ENCODE peak calls at places on chromosomes 7 and 10, in eight cellular contexts. T, N, H, X, K, W, C and O are unnamed samples.
A peak's percentile ranks its signal among the peaks of the same experiment; 100 is the strongest.

GRCh38 chr10:26440091-26440445 is 1.9 kb downstream of the APBB1IP start:
- DNase-seq in H (no peak), T (no peak), K (no peak), W (no peak), X (no peak), C (no peak), N (no peak), O (no peak)

GRCh38 chr7:87876759-87877234 is 504 bp downstream of the DBF4 start:
- DNase-seq in N (peak; percentile 70), K (peak; percentile 39), H (peak; percentile 61), W (peak; percentile 39), T (peak; percentile 54), X (peak; percentile 80), C (peak; percentile 47), O (peak; percentile 28)

GRCh38 chr7:26061340-26062239 is 90.4 kb upstream of the NFE2L3 start:
- DNase-seq in N (peak; percentile 85), T (peak; percentile 37), W (peak; percentile 61), X (peak; percentile 86), C (peak; percentile 76), K (peak; percentile 75), H (peak; percentile 7), O (peak; percentile 55)

GRCh38 chr7:101162551-101163280 is 2.7 kb downstream of the VGF start:
- DNase-seq in N (no peak), C (peak; percentile 55), T (peak; percentile 57), K (no peak), H (peak; percentile 50), X (peak; percentile 82), W (no peak), O (no peak)

GRCh38 chr7:1403844-1404404 is 55.3 kb downstream of the MICALL2 start:
- DNase-seq in K (no peak), W (no peak), X (peak; percentile 58), C (no peak), H (peak; percentile 43), T (peak; percentile 23), N (no peak), O (no peak)

GRCh38 chr10:70740441-70741288 is 44.5 kb downstream of the TBATA start:
- DNase-seq in C (no peak), K (no peak), H (no peak), W (no peak), T (no peak), N (no peak), X (no peak), O (no peak)

GRCh38 chr7:7207876-7208275 is 25.5 kb downstream of the C1GALT1 start:
- DNase-seq in H (peak; percentile 65), C (no peak), T (peak; percentile 23), K (no peak), N (no peak), W (no peak), X (no peak), O (no peak)

GRCh38 chr10:29736325-29737208 is 101.8 kb upstream of the SVIL start:
- DNase-seq in N (peak; percentile 67), C (peak; percentile 43), H (peak; percentile 55), K (peak; percentile 49), X (peak; percentile 89), T (no peak), W (peak; percentile 51), O (peak; percentile 48)

GRCh38 chr7:82444220-82445049 is 858 bp upstream of the CACNA2D1 start:
- DNase-seq in T (no peak), N (peak; percentile 48), X (no peak), C (no peak), K (no peak), W (no peak), H (no peak), O (no peak)

GRCh38 chr7:156151658-156152057 is 339.4 kb upstream of the SHH start:
- DNase-seq in T (no peak), C (no peak), H (no peak), W (no peak), K (no peak), X (no peak), N (no peak), O (no peak)

GRCh38 chr7:13830604-13830915 is 158.9 kb downstream of the ETV1 start:
- DNase-seq in K (no peak), N (no peak), W (no peak), T (peak; percentile 40), X (no peak), H (peak; percentile 36), C (no peak), O (no peak)

GRCh38 chr10:128879441-128880175 is 587.4 kb upstream of the MGMT start:
- DNase-seq in C (no peak), N (no peak), H (no peak), W (no peak), T (no peak), X (no peak), K (no peak), O (no peak)

GRCh38 chr7:104089622-104090021 is 100.2 kb upstream of the RELN start:
- DNase-seq in H (no peak), N (no peak), K (no peak), X (no peak), W (no peak), C (no peak), T (no peak), O (no peak)

DNA sequence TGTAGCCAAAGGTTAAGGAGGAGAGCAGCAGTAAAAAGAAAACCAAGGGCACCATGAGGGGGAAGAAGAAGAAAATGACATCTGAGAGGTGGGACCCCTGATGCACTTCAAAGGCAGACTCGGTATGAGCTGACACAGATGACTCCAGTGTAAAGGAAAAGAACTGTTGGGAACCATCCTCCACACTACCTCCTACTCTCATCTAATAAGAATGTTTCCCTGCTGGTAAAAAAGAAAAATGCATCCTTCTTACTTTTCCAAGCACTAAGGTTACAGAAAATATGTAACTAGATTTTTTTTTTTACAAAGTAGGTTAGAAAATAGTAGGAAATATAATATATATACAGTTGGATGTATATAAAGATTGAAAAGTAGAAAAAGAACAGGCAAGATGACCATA is 16.9 kb downstream of the TAS2R41 start:
- DNase-seq in N (no peak), K (no peak), H (peak; percentile 45), W (no peak), C (no peak), X (no peak), T (no peak), O (no peak)
- TF ChIP-seq CTCF in N (no peak), K (no peak), H (peak; percentile 28), W (no peak), C (no peak), X (no peak), T (peak; percentile 2), O (no peak)

GRCh38 chr10:102597131-102597891 is 47.0 kb upstream of the TRIM8 start:
- DNase-seq in X (no peak), H (no peak), T (no peak), N (no peak), W (no peak), C (no peak), K (no peak), O (no peak)
- TF ChIP-seq CTCF in X (no peak), H (no peak), T (no peak), N (no peak), W (no peak), C (no peak), K (no peak), O (no peak)

GRCh38 chr10:97140284-97140846 is 45.4 kb downstream of the SLIT1 start:
- DNase-seq in N (no peak), W (no peak), C (no peak), K (no peak), T (no peak), H (no peak), X (no peak), O (no peak)

GRCh38 chr10:97138777-97139317 is 46.9 kb downstream of the SLIT1 start:
- DNase-seq in C (no peak), N (no peak), K (no peak), X (no peak), T (no peak), H (no peak), W (no peak), O (no peak)

GRCh38 chr10:97139651-97140283 is 46.0 kb downstream of the SLIT1 start:
- DNase-seq in C (no peak), W (no peak), H (no peak), K (no peak), N (no peak), X (no peak), T (no peak), O (no peak)

GRCh38 chr10:97136744-97137143 is 49.0 kb downstream of the SLIT1 start:
- DNase-seq in W (no peak), T (no peak), X (no peak), N (no peak), K (no peak), H (no peak), C (no peak), O (no peak)

DNA sequence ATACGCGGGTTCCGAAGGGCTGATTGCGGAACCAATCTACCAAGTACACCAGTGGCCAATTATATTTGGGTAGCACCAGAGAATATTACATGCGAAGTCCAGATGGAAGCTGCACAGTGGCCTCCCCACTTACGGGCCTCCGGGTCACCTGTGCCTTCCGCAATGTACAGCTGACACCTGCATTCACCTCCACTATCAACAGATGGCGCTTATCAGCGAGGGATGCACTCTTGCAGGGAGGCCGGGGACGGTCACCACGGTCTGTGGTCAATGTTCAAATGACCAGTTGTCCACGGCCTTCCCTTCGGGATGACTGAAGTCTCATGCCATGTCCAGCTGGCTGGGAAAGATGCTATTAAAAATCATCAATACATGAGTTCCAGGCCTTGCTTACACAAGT is 47.6 kb downstream of the SLIT1 start:
- DNase-seq in W (no peak), T (no peak), X (peak; percentile 46), C (no peak), H (no peak), K (no peak), N (no peak), O (no peak)
- TF ChIP-seq CTCF in W (no peak), T (no peak), X (peak; percentile 27), C (no peak), H (no peak), K (peak; percentile 35), N (no peak), O (peak; percentile 32)

GRCh38 chr7:97120713-97121457 is 3.4 kb downstream of the SDHAF3 start:
- DNase-seq in T (no peak), H (no peak), N (no peak), X (no peak), K (no peak), C (no peak), W (no peak), O (no peak)

GRCh38 chr7:97130417-97131139 is 13.1 kb downstream of the SDHAF3 start:
- DNase-seq in X (no peak), C (no peak), W (no peak), H (no peak), T (peak; percentile 9), N (no peak), K (no peak), O (no peak)

GRCh38 chr7:97128736-97129135 is 11.2 kb downstream of the SDHAF3 start:
- DNase-seq in C (no peak), H (no peak), W (no peak), T (no peak), K (no peak), X (no peak), N (no peak), O (no peak)

DNA sequence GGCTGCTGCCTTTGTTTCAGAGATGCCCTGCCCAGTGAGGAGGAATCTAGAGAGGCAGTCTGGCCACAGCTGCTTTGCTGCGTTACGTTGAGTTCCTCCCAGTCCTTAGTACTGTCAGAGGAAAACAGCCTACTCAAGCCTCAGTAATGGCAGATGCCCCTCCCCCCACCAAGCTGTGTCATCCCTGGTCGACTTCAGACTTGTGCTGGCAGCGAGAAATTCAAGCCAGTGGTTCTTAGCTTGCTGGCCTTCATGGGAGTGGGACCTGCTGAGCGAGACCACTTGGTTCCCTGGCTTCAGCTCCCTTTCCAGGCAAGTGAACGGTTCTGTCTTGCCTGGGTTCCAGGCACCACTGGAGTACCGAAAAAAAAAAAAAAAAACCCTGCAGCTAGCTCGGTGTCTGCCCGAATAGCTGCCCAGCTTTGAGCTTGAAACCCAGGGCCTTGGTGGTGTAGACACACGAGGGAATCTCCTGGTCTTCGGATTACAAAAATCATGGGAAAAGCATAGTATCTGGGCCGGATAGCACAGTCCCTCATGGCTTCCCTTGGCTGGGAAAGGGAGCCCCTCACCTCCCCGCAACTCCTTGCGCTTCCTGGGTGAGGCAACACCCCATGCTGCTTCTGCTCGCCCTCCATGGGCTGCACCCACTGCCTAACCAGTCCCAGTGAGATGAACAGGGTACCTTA is 9.1 kb downstream of the SDHAF3 start:
- DNase-seq in K (no peak), X (peak; percentile 16), T (peak; percentile 8), N (no peak), C (no peak), W (no peak), H (peak; percentile 32), O (no peak)
- TF ChIP-seq CTCF in K (no peak), X (no peak), T (no peak), N (no peak), C (no peak), W (no peak), H (no peak), O (no peak)